ENCODE peak calls at places on chromosomes 1 and 21, in four cellular contexts. J is K562, S is keratinocyte, R is IMR-90. N is an unnamed sample. For H3K9me1, the result is how much of the 10 kb centered on the place peaks cover.

GRCh38 chr1:165330483-165330882 is 26.0 kb downstream of the LMX1A start:
- DNase-seq in S (no peak), J (no peak), R (no peak), N (no peak)

GRCh38 chr1:202796670-202797069 is 11.6 kb downstream of the KDM5B start:
- DNase-seq in R (no peak), J (no peak), S (no peak), N (no peak)

GRCh38 chr1:119873166-119874025 is 22.9 kb downstream of the ADAM30 start:
- DNase-seq in S (no peak), R (peak), J (no peak), N (no peak)

GRCh38 chr1:93516164-93516563 is 68.2 kb downstream of the FNBP1L start:
- DNase-seq in S (no peak), J (no peak), R (no peak), N (no peak)

GRCh38 chr1:25467616-25468015 is 36.9 kb downstream of the MACO1 start:
- DNase-seq in J (no peak), R (no peak), S (no peak), N (no peak)

GRCh38 chr1:20047058-20047457 is 22.9 kb upstream of the PLA2G5 start:
- DNase-seq in J (no peak), S (no peak), R (no peak), N (no peak)

GRCh38 chr1:10795305-10796021 is 983 bp downstream of the CASZ1 start:
- DNase-seq in S (no peak), J (no peak), R (no peak), N (peak)

GRCh38 chr21:38838598-38839369 is 33.1 kb downstream of the ETS2 start:
- DNase-seq in S (no peak), R (no peak), J (no peak), N (no peak)

GRCh38 chr1:160400284-160400645 is at the start of gene VANGL2:
- DNase-seq in R (peak), J (peak), S (no peak), N (no peak)

GRCh38 chr1:160399544-160400283 is 650 bp upstream of the VANGL2 start:
- DNase-seq in J (no peak), R (no peak), S (no peak), N (no peak)

GRCh38 chr1:160401972-160402795 is 1.8 kb downstream of the VANGL2 start:
- DNase-seq in J (no peak), R (no peak), S (no peak), N (no peak)

GRCh38 chr1:160400646-160401486 is 502 bp downstream of the VANGL2 start:
- DNase-seq in S (no peak), R (no peak), J (peak), N (no peak)

GRCh38 chr1:160401487-160401805 is 1.1 kb downstream of the VANGL2 start:
- DNase-seq in R (no peak), J (no peak), S (no peak), N (no peak)
- H3K9ac ChIP-seq in R (peak), J (no peak), S (peak), N (no peak)

GRCh38 chr1:90558126-90558525 is 159.0 kb downstream of the BARHL2 start:
- DNase-seq in S (no peak), J (peak), R (no peak), N (no peak)

GRCh38 chr1:90561926-90562325 is 155.2 kb downstream of the BARHL2 start:
- DNase-seq in R (no peak), S (no peak), J (no peak), N (no peak)

GRCh38 chr1:90561384-90561783 is 155.7 kb downstream of the BARHL2 start:
- DNase-seq in R (no peak), S (no peak), J (no peak), N (no peak)

GRCh38 chr1:90557706-90558105 is 159.4 kb downstream of the BARHL2 start:
- DNase-seq in S (no peak), R (no peak), J (no peak), N (no peak)

GRCh38 chr1:90558754-90559378 is 158.2 kb downstream of the BARHL2 start:
- DNase-seq in R (no peak), S (no peak), J (no peak), N (no peak)
- H3K27ac ChIP-seq in R (no peak), S (no peak), J (no peak), N (no peak)

GRCh38 chr1:54795100-54795665 is 5.9 kb downstream of the TTC22 start:
- DNase-seq in R (no peak), J (no peak), S (no peak), N (no peak)

GRCh38 chr1:54794401-54795099 is 6.6 kb downstream of the TTC22 start:
- DNase-seq in R (peak), S (no peak), J (no peak), N (no peak)

GRCh38 chr1:54796902-54797301 is 4.2 kb downstream of the TTC22 start:
- DNase-seq in J (no peak), R (no peak), S (no peak), N (no peak)

GRCh38 chr1:54798206-54798605 is 2.9 kb downstream of the TTC22 start:
- DNase-seq in S (no peak), J (no peak), R (no peak), N (no peak)

DNA sequence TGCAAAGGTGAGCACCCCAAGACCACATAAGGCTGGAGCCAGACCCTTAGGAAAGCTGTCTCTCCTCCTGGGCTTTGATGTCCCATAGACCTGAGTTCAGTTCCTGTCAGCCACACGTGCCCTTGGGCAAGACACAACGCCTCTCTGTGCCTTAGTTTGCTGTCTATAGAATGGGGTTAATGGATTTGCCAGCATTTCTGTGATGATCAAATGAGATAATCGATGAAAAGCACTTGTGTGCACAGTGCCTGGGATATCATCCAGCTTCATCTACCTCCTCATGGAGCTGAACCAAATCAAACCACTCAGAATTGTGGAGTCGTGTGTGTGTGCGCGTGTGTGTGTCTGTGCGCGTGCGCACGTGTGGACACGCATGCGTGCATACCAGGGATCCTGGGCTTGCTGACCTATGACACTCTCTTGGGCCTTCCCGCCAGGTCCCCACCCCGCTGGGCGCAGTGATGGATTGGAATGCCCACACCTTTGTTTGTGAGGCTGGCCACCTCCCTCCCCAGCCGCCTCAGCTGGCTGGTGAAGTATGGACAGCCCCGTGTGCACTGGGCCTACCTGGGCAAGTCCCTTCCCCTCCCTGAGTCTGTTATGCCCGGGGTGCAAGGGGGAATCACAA is 5.2 kb downstream of the TTC22 start:
- DNase-seq in S (no peak), R (no peak), J (no peak), N (no peak)
- H3K9me1 ChIP-seq in S (under half), R (under half), J (under half), N (under half)

DNA sequence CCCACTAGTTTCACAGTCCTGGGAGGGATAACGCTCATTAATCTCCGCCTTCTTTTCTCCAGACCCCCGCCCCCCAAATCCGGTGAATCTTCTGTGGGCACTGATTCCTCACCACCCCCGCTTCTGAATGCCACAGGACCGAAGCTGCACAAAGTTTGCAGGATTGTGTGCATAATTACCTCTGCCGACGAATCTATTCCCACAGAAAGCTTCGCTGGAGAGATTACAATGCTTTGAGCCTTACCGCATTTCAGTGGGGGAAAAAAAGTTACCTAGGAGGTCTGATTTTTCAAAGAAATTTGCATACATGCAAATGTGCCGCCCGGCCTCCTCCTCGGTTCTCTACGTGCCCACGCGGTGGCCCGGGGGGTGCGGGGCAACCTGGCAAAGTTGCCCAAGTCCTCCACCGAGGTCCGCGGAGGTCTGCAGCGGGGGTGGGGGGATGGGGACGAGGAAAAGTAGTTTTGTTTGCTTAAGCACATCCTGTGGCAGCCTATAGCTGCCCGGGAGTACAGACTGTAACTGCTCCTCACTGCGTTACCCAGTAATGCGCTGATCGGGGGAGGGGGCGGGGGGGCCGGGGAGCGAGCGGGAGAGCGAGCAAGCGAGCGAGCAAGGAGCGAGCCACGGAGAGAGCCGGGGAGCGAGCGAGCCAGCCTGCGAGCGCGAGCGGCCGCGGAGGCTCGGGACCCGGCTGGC is 575 bp upstream of the NFIA start:
- DNase-seq in S (no peak), R (peak), J (no peak), N (peak)
- H3K9ac ChIP-seq in S (peak), R (no peak), J (peak), N (peak)

GRCh38 chr1:51952638-51953037 is 37.9 kb downstream of the RAB3B start:
- DNase-seq in S (no peak), J (no peak), R (no peak), N (no peak)

GRCh38 chr1:51946300-51946699 is 44.2 kb downstream of the RAB3B start:
- DNase-seq in R (peak), J (no peak), S (no peak), N (peak)

GRCh38 chr1:51950701-51951100 is 39.8 kb downstream of the RAB3B start:
- DNase-seq in R (no peak), J (no peak), S (no peak), N (no peak)

GRCh38 chr1:51948491-51948915 is 42.0 kb downstream of the RAB3B start:
- DNase-seq in R (no peak), J (no peak), S (no peak), N (no peak)

DNA sequence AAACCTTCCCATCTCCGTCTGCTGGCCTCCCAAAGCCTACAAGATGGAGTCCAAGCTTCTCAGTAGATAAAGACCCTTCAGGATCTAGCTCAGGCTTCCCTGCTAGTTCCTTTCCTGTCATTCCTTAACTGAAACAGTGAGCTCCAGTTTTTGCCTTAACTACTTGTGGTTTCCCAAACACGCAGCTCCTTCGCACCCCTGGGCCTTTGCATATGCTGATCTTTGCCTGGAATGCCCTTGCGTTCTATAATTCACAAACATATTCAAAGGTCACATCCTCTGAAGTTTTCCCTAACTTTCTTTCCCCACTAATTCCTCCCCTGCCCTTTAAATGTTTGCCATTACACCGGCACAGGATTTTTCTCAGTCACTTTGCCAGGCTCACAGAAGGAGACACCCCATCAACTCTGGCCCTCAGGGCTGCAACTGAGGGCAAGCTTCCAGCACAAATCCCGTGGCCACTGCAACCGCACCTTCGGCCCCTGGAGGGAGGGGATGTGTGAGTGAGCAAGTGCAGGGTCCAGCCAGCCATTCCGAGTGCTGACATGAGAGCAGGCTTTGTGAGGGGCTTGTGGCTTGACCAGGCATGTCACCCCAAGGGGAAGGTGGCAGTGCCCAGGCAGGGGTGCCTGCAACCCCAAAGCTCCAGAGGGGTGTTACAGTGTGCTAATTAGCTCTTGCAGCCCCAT is 41.3 kb downstream of the RAB3B start:
- DNase-seq in R (no peak), J (no peak), S (no peak), N (no peak)
- H3K27ac ChIP-seq in R (no peak), J (no peak), S (peak), N (no peak)

N was measured in endothelial cell of umbilical vein.